ENCODE peak calls at places on chromosomes 1 and 21, in five cellular contexts. One of them, this sample, is unnamed.
A peak's percentile ranks its signal among the peaks of the same experiment; 100 is the strongest.

GRCh38 chr1:181028241-181029014 is 5.4 kb upstream of the MR1 start:
- DNase-seq in WTC11: no peak
- DNase-seq in choroid plexus epithelial cell: no peak
- DNase-seq in left lung: no peak
- DNase-seq in lower lobe of right lung: no peak
- DNase-seq in this sample: no peak

GRCh38 chr1:235511470-235512240 is 7.4 kb upstream of the B3GALNT2 start:
- DNase-seq in WTC11: no peak
- DNase-seq in choroid plexus epithelial cell: peak; percentile 45
- DNase-seq in left lung: no peak
- DNase-seq in lower lobe of right lung: no peak
- DNase-seq in this sample: no peak

GRCh38 chr1:54510715-54511270 is 37.2 kb upstream of the ACOT11 start:
- DNase-seq in WTC11: no peak
- DNase-seq in choroid plexus epithelial cell: no peak
- DNase-seq in left lung: no peak
- DNase-seq in lower lobe of right lung: no peak
- DNase-seq in this sample: no peak

GRCh38 chr1:37825508-37825907 is 17.5 kb upstream of the YRDC start:
- DNase-seq in WTC11: no peak
- DNase-seq in choroid plexus epithelial cell: no peak
- DNase-seq in left lung: no peak
- DNase-seq in lower lobe of right lung: no peak
- DNase-seq in this sample: no peak

GRCh38 chr1:151989131-151989868 is 4.4 kb downstream of the S100A10 start:
- DNase-seq in WTC11: no peak
- DNase-seq in choroid plexus epithelial cell: peak; percentile 72
- DNase-seq in left lung: peak; percentile 89
- DNase-seq in lower lobe of right lung: peak; percentile 80
- DNase-seq in this sample: no peak

GRCh38 chr1:107460009-107460408 is 319.2 kb downstream of the NTNG1 start:
- DNase-seq in WTC11: no peak
- DNase-seq in choroid plexus epithelial cell: no peak
- DNase-seq in left lung: no peak
- DNase-seq in lower lobe of right lung: no peak
- DNase-seq in this sample: no peak

GRCh38 chr1:1554926-1555915 is 14.8 kb upstream of the TMEM240 start:
- DNase-seq in WTC11: no peak
- DNase-seq in choroid plexus epithelial cell: peak; percentile 91
- DNase-seq in left lung: peak; percentile 71
- DNase-seq in lower lobe of right lung: no peak
- DNase-seq in this sample: no peak

GRCh38 chr1:153985984-153986761 is at the start of gene RAB13:
- DNase-seq in WTC11: peak; percentile 82
- DNase-seq in choroid plexus epithelial cell: peak; percentile 81
- DNase-seq in left lung: peak; percentile 93
- DNase-seq in lower lobe of right lung: peak; percentile 88
- DNase-seq in this sample: peak; percentile 66

GRCh38 chr1:199843856-199844255 is 183.7 kb upstream of the NR5A2 start:
- DNase-seq in WTC11: no peak
- DNase-seq in choroid plexus epithelial cell: no peak
- DNase-seq in left lung: no peak
- DNase-seq in lower lobe of right lung: no peak
- DNase-seq in this sample: no peak

GRCh38 chr21:37593015-37593414 is 226.4 kb downstream of the DYRK1A start:
- DNase-seq in WTC11: peak; percentile 83
- DNase-seq in choroid plexus epithelial cell: peak; percentile 4
- DNase-seq in left lung: no peak
- DNase-seq in lower lobe of right lung: no peak
- DNase-seq in this sample: no peak

GRCh38 chr21:16195476-16195875 is 465.7 kb downstream of the USP25 start:
- DNase-seq in WTC11: no peak
- DNase-seq in choroid plexus epithelial cell: peak; percentile 88
- DNase-seq in left lung: no peak
- DNase-seq in lower lobe of right lung: no peak
- DNase-seq in this sample: no peak

GRCh38 chr21:25733859-25734653 is 648 bp downstream of the ATP5PF start:
- DNase-seq in WTC11: peak; percentile 16
- DNase-seq in choroid plexus epithelial cell: peak; percentile 64
- DNase-seq in left lung: no peak
- DNase-seq in lower lobe of right lung: no peak
- DNase-seq in this sample: no peak

GRCh38 chr1:181141431-181141910 is 53.0 kb downstream of the IER5 start:
- DNase-seq in WTC11: no peak
- DNase-seq in choroid plexus epithelial cell: peak; percentile 64
- DNase-seq in left lung: peak; percentile 90
- DNase-seq in lower lobe of right lung: peak; percentile 55
- DNase-seq in this sample: no peak

GRCh38 chr1:45971335-45971734 is 161.1 kb downstream of the PIK3R3 start:
- DNase-seq in WTC11: no peak
- DNase-seq in choroid plexus epithelial cell: no peak
- DNase-seq in left lung: no peak
- DNase-seq in lower lobe of right lung: no peak
- DNase-seq in this sample: no peak

GRCh38 chr1:944341-945325 is 14.4 kb downstream of the NOC2L start:
- DNase-seq in WTC11: no peak
- DNase-seq in choroid plexus epithelial cell: peak; percentile 98
- DNase-seq in left lung: no peak
- DNase-seq in lower lobe of right lung: no peak
- DNase-seq in this sample: peak; percentile 83

GRCh38 chr1:232950919-232951579 is 638 bp downstream of the NTPCR start:
- DNase-seq in WTC11: no peak
- DNase-seq in choroid plexus epithelial cell: peak; percentile 57
- DNase-seq in left lung: no peak
- DNase-seq in lower lobe of right lung: no peak
- DNase-seq in this sample: no peak

GRCh38 chr1:57024855-57025254 is 59.0 kb upstream of the C8B start:
- DNase-seq in WTC11: no peak
- DNase-seq in choroid plexus epithelial cell: no peak
- DNase-seq in left lung: peak; percentile 53
- DNase-seq in lower lobe of right lung: no peak
- DNase-seq in this sample: peak; percentile 78

GRCh38 chr1:115764541-115764940 is 4.0 kb downstream of the CASQ2 start:
- DNase-seq in WTC11: no peak
- DNase-seq in choroid plexus epithelial cell: peak; percentile 70
- DNase-seq in left lung: no peak
- DNase-seq in lower lobe of right lung: no peak
- DNase-seq in this sample: no peak

GRCh38 chr1:47776554-47777156 is 220.5 kb downstream of the TRABD2B start:
- DNase-seq in WTC11: no peak
- DNase-seq in choroid plexus epithelial cell: no peak
- DNase-seq in left lung: peak; percentile 36
- DNase-seq in lower lobe of right lung: no peak
- DNase-seq in this sample: no peak

GRCh38 chr1:185157599-185158469 is 867 bp downstream of the SWT1 start:
- DNase-seq in WTC11: no peak
- DNase-seq in choroid plexus epithelial cell: peak; percentile 18
- DNase-seq in left lung: no peak
- DNase-seq in lower lobe of right lung: no peak
- DNase-seq in this sample: no peak

GRCh38 chr21:45120975-45121374 is 46.6 kb downstream of the ADARB1 start:
- DNase-seq in WTC11: no peak
- DNase-seq in choroid plexus epithelial cell: no peak
- DNase-seq in left lung: no peak
- DNase-seq in lower lobe of right lung: no peak
- DNase-seq in this sample: no peak

GRCh38 chr1:224287714-224288113 is 42.3 kb downstream of the NVL start:
- DNase-seq in WTC11: no peak
- DNase-seq in choroid plexus epithelial cell: no peak
- DNase-seq in left lung: no peak
- DNase-seq in lower lobe of right lung: no peak
- DNase-seq in this sample: no peak

GRCh38 chr1:81142099-81142776 is 658.5 kb upstream of the ADGRL2 start:
- DNase-seq in WTC11: no peak
- DNase-seq in choroid plexus epithelial cell: peak; percentile 74
- DNase-seq in left lung: no peak
- DNase-seq in lower lobe of right lung: no peak
- DNase-seq in this sample: no peak

GRCh38 chr1:232627645-232628334 is 2.1 kb downstream of the SIPA1L2 start:
- DNase-seq in WTC11: no peak
- DNase-seq in choroid plexus epithelial cell: peak; percentile 59
- DNase-seq in left lung: no peak
- DNase-seq in lower lobe of right lung: no peak
- DNase-seq in this sample: no peak

GRCh38 chr1:152182431-152182830 is 23.4 kb upstream of the RPTN start:
- DNase-seq in WTC11: no peak
- DNase-seq in choroid plexus epithelial cell: peak; percentile 81
- DNase-seq in left lung: no peak
- DNase-seq in lower lobe of right lung: no peak
- DNase-seq in this sample: no peak

GRCh38 chr1:186143521-186143920 is 231.5 kb downstream of the TPR start:
- DNase-seq in WTC11: no peak
- DNase-seq in choroid plexus epithelial cell: no peak
- DNase-seq in left lung: no peak
- DNase-seq in lower lobe of right lung: no peak
- DNase-seq in this sample: no peak

DNA sequence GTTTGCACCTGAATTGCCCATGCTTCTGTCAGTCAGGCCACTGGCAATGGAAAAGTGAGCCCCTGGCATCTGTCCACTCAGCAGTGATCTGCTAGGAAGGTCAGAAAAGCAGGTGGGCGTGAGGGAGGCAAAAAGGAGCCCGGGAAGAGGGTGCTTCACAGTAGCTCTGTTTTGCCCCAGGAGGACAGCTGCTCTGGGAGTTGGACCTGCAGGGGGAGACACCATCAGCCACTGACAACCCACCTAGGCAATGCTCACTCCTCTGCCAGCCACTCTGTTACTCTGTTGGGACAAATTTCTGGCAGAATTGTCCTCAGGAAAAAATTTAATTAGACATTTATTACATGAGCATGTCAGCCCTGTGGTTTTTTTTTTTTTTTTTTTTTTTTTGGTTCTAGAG is 146.4 kb downstream of the LRIG2 start:
- DNase-seq in WTC11: peak; percentile 59
- DNase-seq in choroid plexus epithelial cell: no peak
- DNase-seq in left lung: no peak
- DNase-seq in lower lobe of right lung: no peak
- DNase-seq in this sample: no peak
- TF ChIP-seq CTCF in WTC11: peak; percentile 18
- TF ChIP-seq CTCF in choroid plexus epithelial cell: peak; percentile 47
- TF ChIP-seq CTCF in left lung: no peak
- TF ChIP-seq CTCF in lower lobe of right lung: no peak
- TF ChIP-seq CTCF in this sample: no peak

GRCh38 chr1:112614460-112615065 is 4.4 kb downstream of the ST7L start:
- DNase-seq in WTC11: no peak
- DNase-seq in choroid plexus epithelial cell: peak; percentile 82
- DNase-seq in left lung: no peak
- DNase-seq in lower lobe of right lung: no peak
- DNase-seq in this sample: no peak
- TF ChIP-seq CTCF in WTC11: no peak
- TF ChIP-seq CTCF in choroid plexus epithelial cell: peak; percentile 85
- TF ChIP-seq CTCF in left lung: peak; percentile 14
- TF ChIP-seq CTCF in lower lobe of right lung: peak; percentile 38
- TF ChIP-seq CTCF in this sample: peak; percentile 21

GRCh38 chr1:218304281-218305039 is 19.4 kb downstream of the RRP15 start:
- DNase-seq in WTC11: no peak
- DNase-seq in choroid plexus epithelial cell: peak; percentile 79
- DNase-seq in left lung: peak; percentile 13
- DNase-seq in lower lobe of right lung: no peak
- DNase-seq in this sample: peak; percentile 58
- TF ChIP-seq CTCF in WTC11: no peak
- TF ChIP-seq CTCF in choroid plexus epithelial cell: no peak
- TF ChIP-seq CTCF in left lung: no peak
- TF ChIP-seq CTCF in lower lobe of right lung: no peak
- TF ChIP-seq CTCF in this sample: no peak

DNA sequence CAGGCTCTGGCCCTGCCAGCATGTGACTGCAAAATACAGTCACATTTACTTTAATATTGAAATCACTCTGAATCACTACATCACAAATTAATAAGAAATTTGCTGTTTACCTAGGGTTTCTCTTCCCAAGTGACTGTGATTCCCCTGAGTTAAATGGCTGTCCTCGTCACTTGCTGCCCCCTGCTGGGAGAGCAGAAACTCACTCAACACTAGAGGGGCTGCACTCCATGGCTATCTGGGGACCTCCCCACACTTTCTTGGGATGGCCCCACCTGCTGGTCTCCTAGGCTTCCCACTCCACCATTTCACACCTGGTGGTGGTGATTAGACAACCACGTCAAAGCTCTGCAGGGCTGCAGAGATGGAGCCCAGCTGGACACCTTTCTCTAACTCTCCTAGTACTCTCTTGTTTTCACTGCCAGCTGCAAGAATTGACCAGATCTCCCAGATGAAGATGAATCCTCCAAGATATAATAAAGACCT is 63.4 kb downstream of the CD2 start:
- DNase-seq in WTC11: peak; percentile 75
- DNase-seq in choroid plexus epithelial cell: peak; percentile 32
- DNase-seq in left lung: no peak
- DNase-seq in lower lobe of right lung: peak; percentile 57
- DNase-seq in this sample: peak; percentile 56
- TF ChIP-seq CTCF in WTC11: peak; percentile 34
- TF ChIP-seq CTCF in choroid plexus epithelial cell: peak; percentile 54
- TF ChIP-seq CTCF in left lung: peak; percentile 49
- TF ChIP-seq CTCF in lower lobe of right lung: peak; percentile 60
- TF ChIP-seq CTCF in this sample: peak; percentile 57

DNA sequence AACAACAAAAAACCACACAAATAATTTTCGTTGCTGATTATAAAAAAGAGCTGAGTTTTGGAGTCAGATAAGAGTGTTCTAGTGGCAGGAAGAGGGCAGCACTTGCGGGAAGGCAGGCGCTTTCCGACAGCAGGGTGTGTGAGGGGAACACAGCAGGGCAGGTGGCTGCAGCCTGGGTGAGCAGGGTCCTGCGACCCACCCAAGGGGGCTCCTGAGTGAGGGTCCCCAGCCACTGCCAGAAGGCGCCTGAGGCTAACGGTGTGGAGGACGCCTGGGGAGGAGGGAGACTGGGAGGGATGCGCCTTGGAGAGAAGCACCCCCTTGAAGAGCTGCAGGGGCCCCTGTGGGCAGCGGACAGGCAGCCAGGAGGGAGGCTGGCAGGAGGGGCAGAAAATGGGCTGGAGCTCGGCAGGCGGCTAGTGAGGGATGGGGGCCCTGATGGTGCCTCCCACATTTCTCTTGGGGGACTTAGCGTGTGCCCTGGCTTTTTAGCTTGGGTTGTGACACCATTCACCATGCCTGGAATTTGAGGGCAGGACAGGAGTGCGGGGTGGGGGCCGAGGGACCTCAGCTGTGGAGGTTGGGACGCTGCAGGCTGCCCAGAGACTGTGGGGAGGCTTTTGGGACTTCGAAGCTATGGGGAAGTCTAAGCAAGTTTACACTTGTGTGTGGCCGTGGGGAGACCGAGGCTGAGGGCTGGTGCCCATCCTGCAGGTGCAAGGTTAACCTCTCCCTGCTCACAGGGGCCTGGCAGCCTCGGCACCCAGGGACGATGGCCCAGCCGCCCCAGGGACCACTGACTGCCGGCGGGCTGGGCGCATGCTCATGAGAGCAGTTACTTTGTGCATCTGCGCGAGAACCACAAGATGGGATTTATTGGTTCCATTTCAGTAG is 111.4 kb downstream of the SIK1 start:
- DNase-seq in WTC11: no peak
- DNase-seq in choroid plexus epithelial cell: no peak
- DNase-seq in left lung: peak; percentile 72
- DNase-seq in lower lobe of right lung: no peak
- DNase-seq in this sample: peak; percentile 32
- TF ChIP-seq CTCF in WTC11: no peak
- TF ChIP-seq CTCF in choroid plexus epithelial cell: peak; percentile 46
- TF ChIP-seq CTCF in left lung: no peak
- TF ChIP-seq CTCF in lower lobe of right lung: no peak
- TF ChIP-seq CTCF in this sample: no peak